ENCODE peak calls at places on chromosome 9, in four cellular contexts. O is fibroblast of pulmonary artery; W is CD8-positive, alpha-beta T cell; M is HFF-Myc. G is an unnamed sample.

GRCh38 chr9:93824386-93825294 is 130.5 kb downstream of the BARX1 start:
- DNase-seq in M (no peak), O (no peak), W (no peak), G (no peak)

GRCh38 chr9:79120533-79121315 is 451.0 kb upstream of the TLE4 start:
- DNase-seq in M (no peak), O (no peak), W (no peak), G (no peak)

GRCh38 chr9:127776195-127776918 is 2.1 kb downstream of the SH2D3C start:
- DNase-seq in M (no peak), O (no peak), W (peak; percentile 85), G (no peak)

GRCh38 chr9:136618578-136619547 is 43.9 kb upstream of the EGFL7 start:
- DNase-seq in O (no peak), W (no peak), M (no peak), G (no peak)

GRCh38 chr9:106745457-106745856 is 117.5 kb upstream of the ZNF462 start:
- DNase-seq in W (no peak), M (no peak), O (peak; percentile 16), G (no peak)

GRCh38 chr9:133225171-133226011 is 16.3 kb upstream of the OBP2B start:
- DNase-seq in W (no peak), M (no peak), O (no peak), G (no peak)

GRCh38 chr9:127518091-127518856 is 67.0 kb downstream of the LRSAM1 start:
- DNase-seq in O (no peak), M (no peak), W (no peak), G (no peak)

GRCh38 chr9:33318225-33318624 is 27.9 kb downstream of the NFX1 start:
- DNase-seq in O (no peak), M (no peak), W (no peak), G (no peak)

GRCh38 chr9:133437753-133438531 is 15.8 kb downstream of the ADAMTS13 start:
- DNase-seq in M (no peak), W (no peak), O (no peak), G (no peak)

GRCh38 chr9:4922730-4923129 is 62.3 kb upstream of the JAK2 start:
- DNase-seq in M (no peak), O (no peak), W (no peak), G (no peak)

GRCh38 chr9:14251146-14252071 is 62.5 kb downstream of the NFIB start:
- DNase-seq in W (no peak), O (peak; percentile 90), M (no peak), G (peak; percentile 95)

GRCh38 chr9:69811329-69811989 is 9.2 kb upstream of the CFAP95 start:
- DNase-seq in O (no peak), M (no peak), W (no peak), G (no peak)
- TF ChIP-seq CTCF in O (no peak), M (no peak), W (no peak), G (no peak)

GRCh38 chr9:68416891-68417570 is 60.6 kb downstream of the PGM5 start:
- DNase-seq in M (no peak), W (no peak), O (no peak), G (no peak)
- TF ChIP-seq CTCF in M (peak; percentile 27), W (no peak), O (peak; percentile 13), G (peak; percentile 55)

DNA sequence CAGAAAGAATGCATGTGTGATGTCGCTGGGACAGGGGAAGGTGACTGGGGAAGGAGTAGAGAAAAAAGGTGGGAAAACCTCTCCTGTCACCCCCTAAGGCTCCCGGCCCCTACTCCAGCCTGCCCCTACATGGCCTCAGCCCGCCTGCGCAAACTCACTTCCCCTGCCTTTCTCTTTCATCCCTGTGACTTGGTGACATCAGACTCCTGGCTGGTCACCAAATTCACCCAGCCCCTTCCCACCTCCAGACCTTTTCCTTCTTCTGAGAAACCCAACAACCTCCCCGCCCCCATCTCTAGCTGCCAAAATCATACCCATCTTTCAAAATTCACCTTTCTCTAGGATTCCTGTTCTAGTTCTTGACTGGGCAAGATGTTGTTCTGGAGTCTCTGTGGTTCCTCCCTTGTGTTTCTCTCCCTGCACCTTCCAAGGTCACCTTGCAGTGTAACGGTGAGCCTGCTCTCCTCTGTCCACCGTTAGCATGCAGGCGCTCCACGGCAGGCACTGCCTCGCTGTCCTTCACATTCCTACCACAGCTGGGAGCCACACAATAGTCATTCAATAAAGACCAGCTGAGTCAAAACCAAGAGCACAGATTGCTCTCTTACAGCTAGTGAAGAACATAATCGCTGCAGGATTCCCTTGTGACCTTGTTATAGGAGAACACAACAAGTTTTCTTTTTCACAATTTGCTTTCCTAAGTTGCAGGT is 134.5 kb downstream of the FANCC start:
- DNase-seq in M (no peak), O (peak; percentile 14), W (no peak), G (no peak)
- TF ChIP-seq CTCF in M (no peak), O (peak; percentile 24), W (no peak), G (peak; percentile 55)

DNA sequence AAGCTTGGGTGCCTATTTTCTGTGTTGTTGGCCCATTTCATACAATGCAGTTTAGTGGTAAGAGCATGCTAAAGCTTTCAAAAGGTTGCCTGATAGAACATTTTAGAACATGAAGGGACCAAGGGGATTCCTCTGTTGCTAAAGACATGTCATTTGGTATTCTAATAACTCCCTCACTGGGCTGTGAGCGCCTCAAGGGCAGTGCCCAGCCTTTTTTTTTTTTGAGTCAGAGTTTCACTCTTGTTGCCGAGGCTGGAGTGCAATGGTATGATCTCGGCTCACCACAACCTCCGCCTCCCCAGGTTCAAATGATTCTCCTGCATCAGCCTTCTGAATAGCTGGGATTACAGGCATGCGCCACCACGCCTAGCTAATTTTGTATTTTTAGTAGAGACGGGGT is 77.1 kb downstream of the PCSK5 start:
- DNase-seq in M (no peak), W (no peak), O (no peak), G (no peak)
- TF ChIP-seq CTCF in M (no peak), W (no peak), O (no peak), G (no peak)